ENCODE peak calls at places on chromosomes 11 and 22, in six cellular contexts. Q is thoracic aorta; G is esophagus squamous epithelium; F is psoas muscle; I is effector memory CD4-positive, alpha-beta T cell; X is tibial nerve. J is an unnamed sample.

GRCh38 chr22:50313600-50313999 is 6.2 kb upstream of the PLXNB2 start:
- DNase-seq in I (no peak), F (no peak), G (no peak), X (no peak), Q (no peak), J (peak; percentile 24)

GRCh38 chr11:102361100-102362021 is 14.3 kb downstream of the BIRC2 start:
- DNase-seq in F (no peak), Q (no peak), I (no peak), G (no peak), X (no peak), J (peak; percentile 61)

GRCh38 chr22:47325249-47325648 is 562.8 kb downstream of the TBC1D22A start:
- DNase-seq in G (no peak), Q (no peak), F (no peak), X (no peak), I (no peak), J (no peak)

GRCh38 chr11:66192181-66192888 is 76.1 kb upstream of the RAB1B start:
- DNase-seq in Q (no peak), F (no peak), X (no peak), G (no peak), I (no peak), J (no peak)

GRCh38 chr22:39839917-39840510 is 53.5 kb downstream of the ENTHD1 start:
- DNase-seq in G (no peak), X (no peak), I (no peak), Q (no peak), F (no peak), J (peak; percentile 20)

GRCh38 chr22:24090581-24090980 is 79.5 kb downstream of the CABIN1 start:
- DNase-seq in Q (no peak), X (no peak), G (no peak), F (no peak), I (no peak), J (no peak)

GRCh38 chr22:28239941-28240340 is 320.9 kb upstream of the PITPNB start:
- DNase-seq in I (no peak), F (no peak), X (no peak), Q (no peak), G (no peak), J (no peak)

GRCh38 chr11:82732734-82733443 is 775 bp downstream of the FAM181B start:
- DNase-seq in Q (no peak), G (no peak), X (no peak), I (no peak), F (no peak), J (no peak)

GRCh38 chr11:11407738-11408084 is 54.7 kb upstream of the CSNK2A3 start:
- DNase-seq in Q (no peak), G (no peak), F (no peak), I (no peak), X (no peak), J (no peak)

GRCh38 chr11:266676-267439 is 11.3 kb upstream of the NLRP6 start:
- DNase-seq in G (no peak), X (peak; percentile 27), F (no peak), Q (no peak), I (no peak), J (peak; percentile 48)

GRCh38 chr11:14270690-14271542 is 88.1 kb downstream of the RRAS2 start:
- DNase-seq in Q (no peak), G (no peak), X (no peak), I (no peak), F (no peak), J (peak; percentile 30)

GRCh38 chr11:115222218-115222862 is 281.9 kb downstream of the CADM1 start:
- DNase-seq in I (no peak), X (no peak), Q (no peak), F (no peak), G (no peak), J (peak; percentile 12)

GRCh38 chr11:692824-693414 is 2.1 kb downstream of the DEAF1 start:
- DNase-seq in F (no peak), Q (no peak), G (no peak), I (no peak), X (no peak), J (peak; percentile 85)

GRCh38 chr11:8067567-8067928 is 13.5 kb upstream of the TUB start:
- DNase-seq in F (no peak), Q (no peak), G (no peak), I (no peak), X (no peak), J (no peak)

GRCh38 chr22:46484861-46485595 is 52.4 kb downstream of the CELSR1 start:
- DNase-seq in I (no peak), G (no peak), Q (no peak), F (no peak), X (no peak), J (no peak)

GRCh38 chr11:87031433-87032170 is 6.1 kb upstream of the TMEM135 start:
- DNase-seq in F (no peak), Q (no peak), X (no peak), G (no peak), I (no peak), J (no peak)

GRCh38 chr11:36177837-36178236 is 111.4 kb downstream of the COMMD9 start:
- DNase-seq in Q (no peak), F (no peak), I (no peak), G (no peak), X (no peak), J (no peak)

GRCh38 chr22:27456696-27457503 is 344.7 kb downstream of the MN1 start:
- DNase-seq in G (no peak), Q (no peak), F (no peak), I (no peak), X (no peak), J (no peak)

GRCh38 chr22:25282671-25283561 is 63.5 kb downstream of the CRYBB2 start:
- DNase-seq in I (no peak), X (no peak), G (no peak), Q (no peak), F (no peak), J (no peak)

GRCh38 chr11:86487670-86488069 is 113.0 kb downstream of the CCDC81 start:
- DNase-seq in F (no peak), I (no peak), Q (no peak), X (no peak), G (no peak), J (no peak)

GRCh38 chr11:45263773-45264172 is 22.4 kb downstream of the SYT13 start:
- DNase-seq in F (no peak), X (no peak), I (no peak), Q (no peak), G (no peak), J (no peak)

GRCh38 chr11:86938900-86939880 is 16.0 kb downstream of the FZD4 start:
- DNase-seq in G (no peak), I (no peak), F (no peak), X (peak; percentile 61), Q (no peak), J (no peak)

GRCh38 chr11:47715082-47715669 is at the start of gene AGBL2:
- DNase-seq in X (peak; percentile 44), Q (peak; percentile 26), F (peak; percentile 77), I (peak; percentile 76), G (no peak), J (peak; percentile 87)

GRCh38 chr11:122717264-122717867 is 61.8 kb downstream of the UBASH3B start:
- DNase-seq in F (no peak), X (no peak), I (no peak), G (no peak), Q (no peak), J (no peak)

GRCh38 chr11:15688351-15688792 is 573.6 kb downstream of the INSC start:
- DNase-seq in G (no peak), I (no peak), X (peak; percentile 69), F (peak; percentile 29), Q (no peak), J (no peak)

GRCh38 chr11:116962108-116962507 is 124.7 kb upstream of the APOA1 start:
- DNase-seq in X (no peak), G (no peak), I (no peak), Q (no peak), F (no peak), J (no peak)

DNA sequence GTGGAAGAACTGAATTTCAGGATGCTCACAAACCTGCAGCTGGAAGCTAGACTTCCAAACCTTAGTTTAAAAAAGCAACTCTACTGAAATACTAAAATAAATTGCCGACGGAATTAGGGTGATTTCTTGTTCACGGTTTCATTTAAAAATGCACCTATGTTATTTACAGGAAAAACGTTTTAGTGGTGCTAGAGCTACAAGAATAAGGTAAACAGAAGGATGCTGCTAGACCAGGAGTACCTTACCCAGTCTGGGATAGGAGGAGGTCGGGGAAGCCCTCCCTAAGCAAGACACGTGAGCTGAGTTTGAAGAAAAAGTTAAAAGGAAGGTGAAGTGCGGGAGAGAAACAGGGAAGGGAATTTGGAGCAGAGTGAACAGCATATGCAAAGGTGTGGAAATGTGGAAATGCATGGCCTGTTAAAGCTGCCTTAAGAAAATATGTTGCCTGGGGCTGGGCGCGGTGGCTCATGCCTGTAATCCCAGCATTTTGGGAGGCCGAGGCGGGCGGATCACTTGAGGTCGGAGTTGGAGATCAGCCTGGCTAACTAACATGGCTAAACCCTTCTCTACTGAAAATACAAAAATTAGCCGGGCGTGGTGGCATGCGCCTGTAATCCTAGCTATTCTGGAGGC is 1.4 kb upstream of the FTH1 start:
- DNase-seq in I (no peak), F (no peak), X (no peak), Q (no peak), G (no peak), J (no peak)
- H3K4me1 ChIP-seq in I (peaks cover 6% of the 10 kb centered on the region), F (peaks cover 68% of the 10 kb centered on the region), X (peaks cover 9% of the 10 kb centered on the region), Q (peaks cover 55% of the 10 kb centered on the region), G (peaks cover 64% of the 10 kb centered on the region), J (peaks cover 38% of the 10 kb centered on the region)

DNA sequence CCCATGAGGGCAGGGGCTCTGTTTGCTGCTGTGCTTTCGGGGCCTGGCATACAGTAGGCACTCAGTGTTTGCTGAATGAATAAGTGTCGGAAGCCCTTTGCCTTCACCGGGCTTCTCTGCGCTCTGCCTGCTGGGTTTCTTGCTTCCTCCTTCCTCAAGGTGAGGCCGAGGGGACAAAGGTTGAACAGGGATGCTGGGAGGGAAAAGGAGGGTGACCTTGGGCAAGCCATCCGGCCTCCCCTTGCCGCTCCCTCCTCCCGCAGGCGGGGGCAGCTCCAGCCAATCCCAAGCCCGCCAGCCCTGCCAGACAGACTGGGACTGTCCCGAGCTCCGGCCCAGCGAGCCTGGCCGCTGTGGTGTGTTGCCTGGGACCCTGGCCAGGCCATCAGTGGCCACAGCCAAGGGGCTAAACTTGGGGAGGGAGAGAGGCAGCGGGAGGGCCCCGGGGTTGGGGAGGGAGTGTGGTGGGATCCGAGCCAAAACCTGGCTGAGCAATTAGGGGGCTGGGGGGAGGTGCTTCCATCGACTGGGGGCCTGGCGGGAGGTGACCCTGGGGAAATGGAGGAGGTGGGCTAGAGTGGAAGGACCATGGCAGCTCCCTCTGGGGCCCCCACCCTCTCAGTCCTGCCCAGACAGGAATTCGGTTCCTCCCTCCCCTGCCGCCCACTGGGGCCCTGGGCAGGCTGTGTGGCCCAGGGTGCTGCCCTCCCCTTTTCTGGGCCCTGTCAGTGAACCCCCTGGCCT is 3.3 kb upstream of the RCOR2 start:
- DNase-seq in X (no peak), Q (no peak), G (no peak), F (peak; percentile 76), I (no peak), J (no peak)
- H3K4me3 ChIP-seq in X (no peak overlapping the region), Q (peak overlapping the region; percentile 73), G (no peak overlapping the region), F (peak overlapping the region; percentile 73), I (no peak overlapping the region), J (no peak overlapping the region)

GRCh38 chr11:124618863-124619262 is 3.8 kb upstream of the TBRG1 start:
- DNase-seq in G (no peak), Q (no peak), I (no peak), X (no peak), F (no peak), J (no peak)
- H3K27ac ChIP-seq in G (no peak overlapping the region), Q (no peak overlapping the region), I (no peak overlapping the region), X (no peak overlapping the region), F (no peak overlapping the region), J (no peak overlapping the region)

GRCh38 chr22:29615705-29616104 is 12.3 kb downstream of the NF2 start:
- DNase-seq in Q (no peak), I (no peak), F (no peak), X (no peak), G (no peak), J (no peak)
- H3K4me1 ChIP-seq in Q (peaks cover 4% of the 10 kb centered on the region), I (no peaks in the 10 kb centered on the region), F (peaks cover 21% of the 10 kb centered on the region), X (no peaks in the 10 kb centered on the region), G (peaks cover 24% of the 10 kb centered on the region), J (peaks cover 21% of the 10 kb centered on the region)